ENCODE peak calls at places on chromosomes 1 and 21, in four cellular contexts. E is WTC11, M is A549, X is HepG2. H is an unnamed sample.

GRCh38 chr1:1325288-1326074 is 879 bp downstream of the CPTP start:
- DNase-seq in X (no peak), E (no peak), M (no peak), H (no peak)

GRCh38 chr1:29789221-29789909 is 553.0 kb downstream of the PTPRU start:
- DNase-seq in M (no peak), E (no peak), X (no peak), H (no peak)

GRCh38 chr21:22597660-22598255 is 1599.5 kb downstream of the NCAM2 start:
- DNase-seq in M (no peak), E (no peak), X (no peak), H (no peak)

GRCh38 chr1:59029768-59030167 is 245.9 kb upstream of the JUN start:
- DNase-seq in E (no peak), X (no peak), M (no peak), H (no peak)

GRCh38 chr1:28196330-28196729 is 19.8 kb upstream of the PTAFR start:
- DNase-seq in X (no peak), M (no peak), E (no peak), H (no peak)

GRCh38 chr1:170520601-170521000 is 11.4 kb upstream of the GORAB start:
- DNase-seq in X (no peak), M (no peak), E (no peak), H (no peak)

GRCh38 chr1:25810341-25811299 is 9.1 kb upstream of the MTFR1L start:
- DNase-seq in M (peak), X (peak), E (peak), H (peak)

GRCh38 chr21:46083271-46084040 is 14.5 kb upstream of the COL6A2 start:
- DNase-seq in X (no peak), M (no peak), E (no peak), H (no peak)

GRCh38 chr1:156480411-156481192 is 20.0 kb downstream of the MEF2D start:
- DNase-seq in M (peak), X (no peak), E (peak), H (peak)

GRCh38 chr21:42105916-42106315 is 34.8 kb downstream of the UMODL1 start:
- DNase-seq in M (no peak), X (no peak), E (no peak), H (no peak)

GRCh38 chr1:118247593-118247992 is 62.6 kb upstream of the SPAG17 start:
- DNase-seq in E (peak), M (peak), X (peak), H (peak)

GRCh38 chr21:42472521-42472920 is 23.5 kb downstream of the RSPH1 start:
- DNase-seq in E (no peak), M (no peak), X (no peak), H (no peak)

GRCh38 chr1:27575861-27576331 is 28.0 kb downstream of the AHDC1 start:
- DNase-seq in X (peak), E (peak), M (peak), H (no peak)

GRCh38 chr1:62391369-62391971 is 45.4 kb upstream of the USP1 start:
- DNase-seq in X (peak), M (no peak), E (peak), H (peak)

GRCh38 chr1:221283532-221283931 is 404.3 kb downstream of the HLX start:
- DNase-seq in M (no peak), E (no peak), X (no peak), H (no peak)

GRCh38 chr21:33976082-33976979 is 60.7 kb upstream of the ATP5PO start:
- DNase-seq in M (peak), E (no peak), X (peak), H (peak)

GRCh38 chr1:172041689-172042088 is 200.4 kb downstream of the DNM3 start:
- DNase-seq in X (no peak), E (no peak), M (no peak), H (no peak)

GRCh38 chr21:40687625-40688024 is 159.3 kb downstream of the DSCAM start:
- DNase-seq in X (no peak), M (no peak), E (no peak), H (no peak)

GRCh38 chr1:206935491-206936067 is 10.7 kb downstream of the PIGR start:
- DNase-seq in E (peak), X (peak), M (peak), H (peak)
- TF ChIP-seq NR3C1 in E (no peak), X (no peak), M (no peak), H (no peak)

GRCh38 chr1:84407524-84408318 is 9.4 kb downstream of the DNASE2B start:
- DNase-seq in E (no peak), M (no peak), X (no peak), H (no peak)
- TF ChIP-seq NR3C1 in E (no peak), M (no peak), X (no peak), H (no peak)

DNA sequence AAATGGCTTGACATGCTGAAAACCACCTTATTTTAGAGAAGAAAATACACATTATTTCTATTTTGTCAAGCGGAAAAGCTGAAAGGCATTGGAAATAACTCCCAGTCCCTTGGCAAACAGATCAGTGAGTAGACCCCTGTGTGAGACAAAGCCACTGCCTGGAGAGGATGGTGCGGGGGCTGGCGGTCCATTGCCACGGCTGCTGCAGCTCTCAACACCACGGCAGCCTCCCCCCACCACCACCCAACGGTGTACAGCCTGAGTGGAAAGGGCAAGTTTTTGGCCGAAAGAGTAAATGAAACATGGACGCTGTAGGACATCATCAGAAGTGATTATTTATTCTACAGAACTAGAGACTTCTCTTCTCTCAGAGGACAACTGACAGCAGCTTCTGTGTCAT is 84.6 kb downstream of the PEX14 start:
- DNase-seq in E (no peak), X (no peak), M (no peak), H (no peak)
- TF ChIP-seq NR3C1 in E (no peak), X (no peak), M (no peak), H (no peak)

GRCh38 chr21:35226960-35227741 is 178.0 kb upstream of the RUNX1 start:
- DNase-seq in X (no peak), E (no peak), M (no peak), H (no peak)
- TF ChIP-seq NR3C1 in X (no peak), E (no peak), M (no peak), H (no peak)

GRCh38 chr1:53112861-53113260 is 29.6 kb downstream of the SLC1A7 start:
- DNase-seq in M (no peak), E (no peak), X (no peak), H (no peak)
- TF ChIP-seq NR3C1 in M (no peak), E (no peak), X (no peak), H (no peak)

GRCh38 chr1:36367798-36368197 is 17.9 kb downstream of the STK40 start:
- DNase-seq in X (no peak), E (no peak), M (no peak), H (no peak)

GRCh38 chr1:36367067-36367466 is 18.7 kb downstream of the STK40 start:
- DNase-seq in X (no peak), E (no peak), M (no peak), H (no peak)

GRCh38 chr1:36369061-36369470 is 16.7 kb downstream of the STK40 start:
- DNase-seq in M (peak), X (peak), E (peak), H (peak)

GRCh38 chr1:36365310-36365895 is 20.3 kb downstream of the STK40 start:
- DNase-seq in X (no peak), M (no peak), E (no peak), H (no peak)

GRCh38 chr1:36366091-36366661 is 19.5 kb downstream of the STK40 start:
- DNase-seq in M (no peak), E (peak), X (no peak), H (no peak)
- TF ChIP-seq NR3C1 in M (no peak), E (no peak), X (no peak), H (no peak)

DNA sequence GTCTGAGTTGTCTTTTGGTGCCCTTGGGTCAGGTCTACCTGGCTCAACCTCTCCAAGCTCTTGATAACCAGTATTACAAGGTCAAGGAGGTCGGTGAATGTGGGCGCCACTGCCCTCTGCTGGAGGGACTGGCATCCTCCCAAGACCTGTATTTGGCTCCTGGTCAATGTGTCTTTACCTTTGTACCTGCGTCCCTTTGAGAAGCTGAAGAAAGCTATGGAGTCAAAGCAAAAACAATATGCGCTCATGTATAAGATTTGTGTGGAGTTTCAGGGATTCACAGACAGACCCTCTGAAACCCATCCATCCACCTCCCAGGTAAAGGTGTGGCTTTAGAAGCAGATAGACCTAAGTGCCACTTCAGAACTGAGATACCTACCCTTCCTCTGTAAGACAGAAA is 61.8 kb upstream of the NBL1 start:
- DNase-seq in X (no peak), E (peak), M (peak), H (peak)
- TF ChIP-seq NR3C1 in X (no peak), E (no peak), M (no peak), H (no peak)

DNA sequence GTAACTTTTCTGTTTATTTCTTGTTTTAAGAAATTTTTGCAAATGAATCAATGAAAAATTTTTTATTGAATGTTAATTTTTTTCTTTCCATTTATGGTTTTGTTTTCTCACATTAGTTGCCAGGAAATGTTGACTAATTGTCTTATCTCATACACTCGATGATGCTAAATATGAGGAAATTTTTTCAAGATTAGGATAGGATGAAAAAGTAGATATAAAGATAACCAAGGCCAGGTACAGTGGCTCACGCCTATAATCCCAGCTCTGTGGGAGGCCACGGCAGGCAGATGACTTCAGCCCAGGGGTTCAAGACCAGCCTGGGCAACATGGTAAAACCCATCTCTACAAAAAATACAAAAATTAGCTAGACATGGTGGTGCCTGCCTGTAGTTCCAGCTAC is 12.6 kb downstream of the LAX1 start:
- DNase-seq in X (no peak), M (no peak), E (no peak), H (no peak)
- TF ChIP-seq NR3C1 in X (no peak), M (no peak), E (no peak), H (no peak)

GRCh38 chr1:32351859-32352745 is 10.2 kb downstream of the FAM229A start:
- DNase-seq in E (peak), M (peak), X (peak), H (peak)
- TF ChIP-seq NR3C1 in E (no peak), M (no peak), X (no peak), H (no peak)

H was measured in K562.